ENCODE peak calls at places on chromosomes 11 and 22, in seven cellular contexts. D, X, O, A, K, M and S are unnamed samples.

GRCh38 chr11:9313648-9314290 is 624 bp downstream of the TMEM41B start:
- DNase-seq in D (peak), X (peak), O (no peak), A (no peak), K (no peak), M (peak), S (no peak)

GRCh38 chr11:20109731-20110445 is 50.4 kb downstream of the DBX1 start:
- DNase-seq in D (peak), X (no peak), O (no peak), A (no peak), K (no peak), M (no peak), S (no peak)

GRCh38 chr11:96313163-96313562 is 29.8 kb downstream of the MAML2 start:
- DNase-seq in D (no peak), X (no peak), O (no peak), A (no peak), K (no peak), M (no peak), S (no peak)

GRCh38 chr11:19389787-19390303 is 149.1 kb upstream of the E2F8 start:
- DNase-seq in D (no peak), X (peak), O (no peak), A (no peak), K (peak), M (no peak), S (no peak)

GRCh38 chr11:116033931-116034553 is 529.8 kb upstream of the CADM1 start:
- DNase-seq in D (no peak), X (no peak), O (no peak), A (peak), K (no peak), M (no peak), S (no peak)

GRCh38 chr22:20268350-20269012 is 363 bp upstream of the RTN4R start:
- DNase-seq in D (no peak), X (peak), O (peak), A (no peak), K (peak), M (peak), S (peak)

GRCh38 chr11:63563201-63564055 is at the start of gene PLAAT2:
- DNase-seq in D (no peak), X (no peak), O (no peak), A (no peak), K (no peak), M (no peak), S (no peak)

GRCh38 chr11:113404859-113405430 is 17.4 kb downstream of the ANKK1 start:
- DNase-seq in D (no peak), X (no peak), O (no peak), A (no peak), K (no peak), M (peak), S (no peak)

GRCh38 chr11:100687630-100688395 is 725 bp downstream of the ARHGAP42 start:
- DNase-seq in D (peak), X (peak), O (peak), A (peak), K (peak), M (peak), S (peak)

DNA sequence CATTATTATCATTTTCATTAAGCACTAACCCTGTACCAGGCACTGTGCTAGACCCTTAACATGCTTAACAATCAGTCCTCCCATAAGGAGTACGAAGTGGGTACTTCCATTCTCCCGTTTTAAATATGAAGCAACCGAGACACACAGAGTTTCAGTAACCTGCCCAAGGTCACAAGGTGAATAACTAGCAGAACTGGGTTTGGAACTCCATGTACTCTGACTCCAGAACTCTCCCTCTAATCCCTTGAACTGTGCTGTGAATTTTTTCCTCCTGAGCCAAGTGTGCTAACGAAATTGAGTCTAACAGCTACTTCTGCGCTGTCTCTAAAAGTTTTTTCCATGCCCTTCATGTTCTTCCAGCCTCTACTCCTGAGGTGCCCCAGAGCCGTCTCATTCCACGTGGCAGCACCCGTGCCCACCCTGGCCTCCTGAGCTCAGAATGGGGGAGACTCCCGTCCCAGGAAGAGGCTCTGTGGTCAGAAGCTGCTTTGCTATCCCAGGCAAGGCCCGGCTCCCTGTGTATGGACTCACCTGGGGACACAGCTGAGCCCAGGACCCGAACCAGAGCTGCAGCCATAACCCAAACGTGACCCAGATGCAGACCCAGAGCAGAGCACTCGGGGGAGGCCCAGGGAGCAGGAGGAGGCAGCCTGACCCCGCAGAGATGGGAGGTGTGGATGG is 8.6 kb upstream of the TRIM29 start:
- DNase-seq in D (no peak), X (no peak), O (no peak), A (peak), K (no peak), M (no peak), S (no peak)
- TF ChIP-seq CTCF in D (no peak), X (no peak), O (no peak), A (no peak), K (no peak), M (no peak), S (no peak)

GRCh38 chr22:30182833-30183232 is 63.7 kb downstream of the LIF start:
- DNase-seq in D (no peak), X (no peak), O (no peak), A (no peak), K (no peak), M (no peak), S (no peak)

GRCh38 chr22:30181459-30182353 is 64.9 kb downstream of the LIF start:
- DNase-seq in D (no peak), X (no peak), O (no peak), A (no peak), K (no peak), M (no peak), S (no peak)

GRCh38 chr22:30183861-30184278 is 62.7 kb downstream of the LIF start:
- DNase-seq in D (peak), X (peak), O (no peak), A (no peak), K (no peak), M (no peak), S (no peak)

GRCh38 chr22:30183271-30183670 is 63.3 kb downstream of the LIF start:
- DNase-seq in D (no peak), X (no peak), O (no peak), A (no peak), K (no peak), M (no peak), S (no peak)

DNA sequence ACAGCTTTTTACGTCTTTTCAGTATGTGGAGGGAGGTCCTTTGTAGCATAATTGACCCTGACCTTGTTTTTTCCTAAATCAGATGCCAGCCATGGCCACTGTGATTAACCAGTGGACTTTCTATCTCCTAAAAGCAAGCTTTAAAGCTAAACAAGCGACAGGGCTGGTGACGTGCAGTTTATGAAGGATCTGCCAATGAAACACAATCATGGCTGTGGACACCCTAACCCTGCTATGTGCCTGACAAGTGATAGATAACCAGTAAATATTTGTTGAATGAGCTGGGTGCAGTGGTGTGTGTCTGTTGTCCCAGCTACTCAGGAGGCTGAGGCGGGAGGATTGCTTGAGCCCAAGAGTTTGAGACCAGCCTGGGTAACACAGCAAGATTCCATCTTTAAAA is 64.2 kb downstream of the LIF start:
- DNase-seq in D (no peak), X (no peak), O (no peak), A (no peak), K (no peak), M (no peak), S (no peak)
- TF ChIP-seq CTCF in D (no peak), X (no peak), O (no peak), A (no peak), K (no peak), M (no peak), S (no peak)

GRCh38 chr11:103339485-103339857 is 230.2 kb downstream of the DYNC2H1 start:
- DNase-seq in D (no peak), X (no peak), O (no peak), A (no peak), K (no peak), M (no peak), S (no peak)

GRCh38 chr11:103338621-103339484 is 229.6 kb downstream of the DYNC2H1 start:
- DNase-seq in D (peak), X (peak), O (no peak), A (no peak), K (no peak), M (peak), S (no peak)
- TF ChIP-seq CTCF in D (peak), X (peak), O (no peak), A (no peak), K (no peak), M (peak), S (no peak)

GRCh38 chr22:30875481-30876215 is 92.9 kb downstream of the MORC2 start:
- DNase-seq in D (no peak), X (no peak), O (peak), A (no peak), K (peak), M (no peak), S (peak)
- TF ChIP-seq CTCF in D (no peak), X (no peak), O (no peak), A (no peak), K (no peak), M (no peak), S (no peak)

DNA sequence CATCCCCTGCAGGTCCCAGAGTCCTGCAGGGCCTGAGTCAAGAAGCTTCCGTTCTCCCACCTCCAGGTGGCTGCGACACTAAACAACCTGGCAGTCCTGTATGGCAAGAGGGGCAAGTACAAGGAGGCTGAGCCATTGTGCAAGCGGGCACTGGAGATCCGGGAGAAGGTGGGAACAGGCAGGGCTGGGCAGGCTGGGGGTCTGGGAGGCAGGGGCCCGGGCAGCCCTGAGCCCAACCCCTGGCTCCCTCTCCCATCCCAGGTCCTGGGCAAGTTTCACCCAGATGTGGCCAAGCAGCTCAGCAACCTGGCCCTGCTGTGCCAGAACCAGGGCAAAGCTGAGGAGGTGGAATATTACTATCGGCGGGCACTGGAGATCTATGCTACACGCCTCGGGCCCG is 4.7 kb upstream of the RAB1B start:
- DNase-seq in D (no peak), X (no peak), O (no peak), A (no peak), K (no peak), M (no peak), S (no peak)
- TF ChIP-seq CTCF in D (no peak), X (no peak), O (no peak), A (no peak), K (no peak), M (no peak), S (no peak)

DNA sequence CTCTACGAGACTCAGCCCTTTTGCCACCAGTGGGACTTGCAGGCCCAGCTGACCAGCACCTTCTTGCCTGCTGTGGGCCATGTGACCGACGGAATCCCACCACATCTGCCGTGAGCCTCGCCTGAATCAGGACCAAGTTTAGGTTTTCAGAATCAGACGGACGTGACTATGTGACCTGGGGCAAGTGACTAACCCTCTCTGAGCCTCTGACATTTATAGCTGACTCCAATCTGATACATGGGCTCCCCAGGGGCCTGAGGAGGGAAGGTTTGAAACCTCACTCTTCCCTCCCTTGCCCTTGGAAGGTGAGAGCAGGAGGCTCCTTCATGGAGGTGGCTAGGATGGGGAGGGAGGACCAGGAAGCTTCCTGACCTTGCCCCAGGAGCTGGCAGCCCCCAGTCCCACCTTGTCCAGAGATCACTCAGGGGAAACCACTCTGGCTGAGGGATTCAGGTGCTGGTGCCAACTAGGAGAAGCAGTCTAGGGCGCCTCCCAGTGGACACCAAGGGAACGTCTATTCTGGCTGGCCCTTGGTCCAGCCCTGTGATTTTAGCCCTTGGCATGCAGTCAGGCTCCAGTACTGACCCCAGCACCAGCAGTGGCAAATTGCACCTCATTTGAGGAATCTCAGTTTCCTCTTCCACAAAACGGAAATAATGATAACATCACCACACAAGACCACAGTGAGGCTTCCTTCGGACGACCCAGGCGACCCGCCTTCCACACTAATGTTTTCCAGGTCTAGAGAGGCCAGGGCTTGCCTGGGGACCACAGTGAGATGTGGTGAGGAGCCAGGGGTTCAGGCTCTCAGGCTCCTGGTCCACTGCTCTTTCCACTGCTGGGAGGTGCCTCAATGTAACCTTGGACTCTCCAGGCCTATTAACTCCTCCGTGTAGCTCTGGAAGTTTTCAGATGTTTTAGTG is 47.2 kb upstream of the SYT7 start:
- DNase-seq in D (peak), X (peak), O (no peak), A (no peak), K (peak), M (peak), S (peak)
- TF ChIP-seq CTCF in D (peak), X (peak), O (peak), A (peak), K (peak), M (peak), S (peak)

GRCh38 chr11:59429924-59430516 is 3.8 kb upstream of the OR5A2 start:
- DNase-seq in D (peak), X (peak), O (no peak), A (no peak), K (no peak), M (peak), S (peak)
- TF ChIP-seq CTCF in D (peak), X (peak), O (peak), A (peak), K (peak), M (peak), S (peak)

GRCh38 chr11:94521684-94522083 is 9.4 kb downstream of the C11orf97 start:
- DNase-seq in D (no peak), X (peak), O (no peak), A (no peak), K (no peak), M (no peak), S (no peak)
- TF ChIP-seq CTCF in D (peak), X (peak), O (peak), A (peak), K (peak), M (peak), S (peak)

DNA sequence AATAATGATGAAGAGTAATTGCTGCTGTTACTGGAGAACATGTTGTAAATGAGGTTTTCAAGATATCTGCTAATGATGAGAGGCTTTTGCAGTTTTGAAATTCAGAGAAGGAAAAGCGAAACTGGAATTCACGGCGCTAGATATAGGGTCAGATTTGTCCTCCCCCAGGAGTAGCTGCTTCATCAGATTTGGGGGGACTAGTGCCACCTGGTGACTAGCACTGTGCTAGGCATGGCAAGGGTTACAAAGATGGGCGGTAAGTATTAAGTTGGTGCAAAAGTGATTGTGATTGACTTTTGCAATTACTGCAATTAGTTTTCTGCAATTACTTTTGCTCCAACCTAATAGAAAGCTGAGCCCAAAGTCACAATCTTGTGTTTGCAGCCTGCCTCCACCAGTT is 879.9 kb upstream of the TENM4 start:
- DNase-seq in D (no peak), X (no peak), O (no peak), A (no peak), K (no peak), M (no peak), S (no peak)
- TF ChIP-seq CTCF in D (peak), X (no peak), O (no peak), A (peak), K (no peak), M (peak), S (no peak)

DNA sequence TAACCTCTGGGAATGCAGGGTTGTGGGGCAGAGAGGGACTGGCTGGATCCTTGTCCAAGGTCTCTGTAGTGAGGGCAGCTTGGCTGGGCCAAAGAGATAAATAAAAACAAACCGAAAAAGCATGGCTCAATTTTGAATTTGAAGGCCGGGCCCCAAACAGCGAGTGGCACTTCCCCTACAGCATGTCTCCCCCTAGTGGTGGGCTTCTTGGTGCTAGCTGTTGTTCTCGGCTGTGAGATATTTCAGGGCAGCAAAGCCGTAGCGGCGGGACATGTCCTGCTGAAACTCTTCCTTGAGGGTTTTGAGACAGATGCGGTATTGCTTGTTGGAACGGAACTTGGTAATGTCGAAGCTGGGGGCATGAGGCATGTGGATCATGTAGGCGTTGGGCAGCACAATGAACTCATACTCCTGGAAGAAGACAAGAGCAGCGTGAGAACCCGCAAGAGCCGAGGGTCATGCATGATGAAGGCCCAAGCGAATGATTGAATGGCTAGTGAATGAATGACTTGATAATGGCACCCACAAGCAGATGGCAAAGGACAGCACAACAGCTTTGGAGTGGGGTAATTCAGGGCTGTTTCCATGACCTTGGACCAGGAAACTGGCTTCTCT is 216.1 kb upstream of the SYN3 start:
- DNase-seq in D (no peak), X (peak), O (no peak), A (no peak), K (no peak), M (no peak), S (no peak)
- TF ChIP-seq CTCF in D (peak), X (peak), O (peak), A (peak), K (peak), M (peak), S (peak)